ENCODE peak calls at places on chromosome 3, in five cellular contexts. J is substantia nigra, F is lung, S is body of pancreas, M is coronary artery. Z is an unnamed sample.

GRCh38 chr3:14210843-14211594 is 32.4 kb downstream of the LSM3 start:
- DNase-seq in J (no peak), F (no peak), S (no peak), M (no peak), Z (no peak)

GRCh38 chr3:55720614-55721013 is 233.5 kb upstream of the WNT5A start:
- DNase-seq in J (no peak), F (no peak), S (no peak), M (no peak), Z (no peak)

GRCh38 chr3:108114423-108115065 is 23.7 kb upstream of the CD47 start:
- DNase-seq in J (no peak), F (no peak), S (no peak), M (no peak), Z (no peak)

GRCh38 chr3:12644297-12644937 is 19.5 kb downstream of the RAF1 start:
- DNase-seq in J (no peak), F (no peak), S (no peak), M (no peak), Z (no peak)

GRCh38 chr3:149534082-149534481 is 59.6 kb downstream of the TM4SF4 start:
- DNase-seq in J (no peak), F (no peak), S (no peak), M (no peak), Z (no peak)

GRCh38 chr3:32420138-32420981 is 28.7 kb downstream of the CMTM7 start:
- DNase-seq in J (no peak), F (no peak), S (peak), M (no peak), Z (no peak)

GRCh38 chr3:126960604-126960995 is 22.3 kb upstream of the PLXNA1 start:
- DNase-seq in J (peak), F (no peak), S (no peak), M (no peak), Z (peak)

GRCh38 chr3:17670749-17671148 is 71.7 kb downstream of the TBC1D5 start:
- DNase-seq in J (no peak), F (no peak), S (no peak), M (no peak), Z (no peak)

GRCh38 chr3:9732753-9733115 is 1.2 kb downstream of the BRPF1 start:
- DNase-seq in J (peak), F (no peak), S (no peak), M (no peak), Z (no peak)

GRCh38 chr3:58839187-58839586 is 172.6 kb upstream of the FAM3D start:
- DNase-seq in J (no peak), F (no peak), S (no peak), M (no peak), Z (no peak)

GRCh38 chr3:107345968-107346367 is 31.3 kb upstream of the CCDC54 start:
- DNase-seq in J (no peak), F (no peak), S (no peak), M (no peak), Z (no peak)

GRCh38 chr3:38311941-38312340 is 29.8 kb downstream of the SLC22A14 start:
- DNase-seq in J (no peak), F (no peak), S (no peak), M (no peak), Z (no peak)

GRCh38 chr3:122247087-122247824 is 63.8 kb downstream of the CASR start:
- DNase-seq in J (no peak), F (no peak), S (no peak), M (no peak), Z (no peak)

GRCh38 chr3:123476967-123477750 is 28.3 kb upstream of the ADCY5 start:
- DNase-seq in J (no peak), F (no peak), S (no peak), M (no peak), Z (no peak)

GRCh38 chr3:195178124-195178910 is 92.6 kb downstream of the XXYLT1 start:
- DNase-seq in J (no peak), F (no peak), S (no peak), M (no peak), Z (no peak)

DNA sequence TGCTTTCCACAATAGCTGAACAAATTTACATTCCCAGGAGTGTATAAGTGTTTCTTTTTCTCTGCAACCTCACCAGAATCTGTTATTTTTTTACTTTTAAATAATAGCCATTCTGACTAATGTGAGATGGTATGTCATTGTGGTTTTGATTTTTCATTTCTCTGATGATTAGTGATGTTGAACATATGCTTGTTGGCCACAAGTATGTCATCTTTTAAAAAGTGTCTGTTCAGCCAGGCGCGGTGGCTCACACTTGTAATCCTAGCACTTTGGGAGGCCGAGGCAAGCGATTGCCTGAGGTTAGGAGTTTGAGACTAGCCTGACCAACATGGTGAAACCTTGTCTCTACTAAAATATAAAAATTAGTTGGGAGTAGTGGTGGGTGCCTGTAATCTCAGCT is 619.3 kb downstream of the SI start:
- DNase-seq in J (no peak), F (no peak), S (no peak), M (no peak), Z (no peak)
- H3K27ac ChIP-seq in J (no peak), F (no peak), S (no peak), M (no peak), Z (no peak)

GRCh38 chr3:114624676-114625181 is 330.9 kb downstream of the TIGIT start:
- DNase-seq in J (peak), F (peak), S (peak), M (peak), Z (peak)
- H3K27ac ChIP-seq in J (peak), F (peak), S (peak), M (peak), Z (peak)

DNA sequence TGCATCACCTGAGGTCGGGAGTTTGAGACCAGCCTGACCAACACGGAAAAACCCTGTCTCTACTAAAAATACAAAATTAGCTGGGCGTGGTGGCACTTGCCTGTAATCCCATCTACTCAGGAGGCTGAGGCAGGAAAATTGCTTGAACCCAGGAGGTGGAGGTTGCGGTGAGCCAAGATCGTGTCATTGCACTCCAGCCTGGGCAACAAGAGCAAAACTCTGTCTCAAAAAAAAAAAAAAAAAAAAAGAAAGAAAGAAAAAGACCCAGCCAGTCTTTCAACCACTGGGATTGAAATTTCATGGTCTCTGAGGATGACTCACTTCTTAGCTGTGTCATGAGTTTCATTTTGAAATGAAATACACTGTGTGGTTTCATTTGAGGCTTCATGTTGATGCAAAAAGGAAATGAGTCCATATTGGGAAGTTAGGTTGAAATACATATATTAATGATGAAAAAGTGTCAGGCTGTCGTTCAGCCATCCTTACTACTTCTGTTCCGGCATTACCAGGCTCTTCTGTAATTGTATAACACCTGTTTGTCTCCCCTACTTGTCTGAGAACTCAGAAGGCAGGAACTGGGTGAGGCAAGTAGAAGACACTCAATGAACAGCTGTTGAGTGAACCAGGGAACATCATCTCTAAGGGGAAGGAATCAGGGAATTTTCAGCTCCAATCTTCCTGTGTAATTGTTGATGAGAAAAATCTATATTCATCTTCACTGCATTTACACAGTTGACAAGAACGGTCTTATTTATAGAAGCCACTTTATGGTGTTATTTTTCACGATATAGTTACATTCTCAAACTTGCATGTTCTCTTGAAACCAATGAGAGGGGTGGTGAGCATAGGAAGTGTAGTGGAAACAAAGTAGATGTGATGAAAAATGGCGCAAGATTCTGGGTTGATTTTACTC is 87.4 kb downstream of the NFKBIZ start:
- DNase-seq in J (no peak), F (no peak), S (no peak), M (no peak), Z (no peak)
- H3K27ac ChIP-seq in J (no peak), F (peak), S (no peak), M (no peak), Z (no peak)

GRCh38 chr3:101279765-101280385 is 40.5 kb downstream of the IMPG2 start:
- DNase-seq in J (no peak), F (no peak), S (no peak), M (no peak), Z (no peak)

GRCh38 chr3:101284757-101285156 is 35.6 kb downstream of the IMPG2 start:
- DNase-seq in J (no peak), F (no peak), S (no peak), M (no peak), Z (no peak)

GRCh38 chr3:101281616-101282015 is 38.8 kb downstream of the IMPG2 start:
- DNase-seq in J (no peak), F (no peak), S (no peak), M (no peak), Z (no peak)

GRCh38 chr3:101273608-101274007 is 46.8 kb downstream of the IMPG2 start:
- DNase-seq in J (no peak), F (no peak), S (no peak), M (no peak), Z (no peak)

GRCh38 chr3:101279162-101279561 is 41.2 kb downstream of the IMPG2 start:
- DNase-seq in J (no peak), F (no peak), S (no peak), M (no peak), Z (no peak)
- H3K27ac ChIP-seq in J (no peak), F (no peak), S (no peak), M (no peak), Z (no peak)

GRCh38 chr3:172270767-172271166 is 177.5 kb downstream of the GHSR start:
- DNase-seq in J (no peak), F (no peak), S (no peak), M (no peak), Z (no peak)
- H3K27ac ChIP-seq in J (no peak), F (no peak), S (no peak), M (no peak), Z (no peak)